ENCODE peak calls at places on chromosomes 12 and 14, in nine cellular contexts. O, J, U, F, B, N, V, P and Q are unnamed samples.

GRCh38 chr14:31196839-31197477 is 10.6 kb downstream of the HECTD1 start:
- DNase-seq in V (no peak), O (no peak), F (no peak), N (no peak), B (no peak), J (no peak), U (no peak), P (no peak), Q (no peak)

GRCh38 chr12:116059901-116060300 is 217.6 kb downstream of the MED13L start:
- DNase-seq in N (no peak), B (no peak), J (no peak), P (no peak), O (no peak), V (no peak), U (no peak), F (no peak), Q (no peak)

GRCh38 chr14:33842299-33842698 is 108.6 kb downstream of the EGLN3 start:
- DNase-seq in F (no peak), O (no peak), J (peak), N (no peak), B (no peak), V (no peak), U (no peak), P (no peak), Q (peak)

GRCh38 chr12:1644523-1645438 is 15.8 kb downstream of the WNT5B start:
- DNase-seq in O (no peak), F (no peak), J (peak), B (peak), V (no peak), U (peak), P (no peak), N (peak), Q (peak)

GRCh38 chr14:70640938-70641547 is 673 bp upstream of the TTC9 start:
- DNase-seq in J (peak), N (peak), V (peak), U (no peak), F (peak), B (no peak), P (peak), O (peak), Q (no peak)

GRCh38 chr12:32305163-32305562 is 94.2 kb upstream of the FGD4 start:
- DNase-seq in U (no peak), J (peak), V (no peak), B (no peak), N (peak), P (no peak), O (no peak), F (no peak), Q (no peak)

GRCh38 chr14:77141592-77142288 is at the start of gene ZDHHC22:
- DNase-seq in J (peak), N (no peak), U (no peak), V (no peak), B (peak), O (no peak), P (no peak), F (no peak), Q (peak)

GRCh38 chr12:20588057-20588456 is 107.1 kb upstream of the SLCO1C1 start:
- DNase-seq in N (no peak), J (peak), U (no peak), O (no peak), B (peak), P (no peak), F (no peak), V (peak), Q (no peak)

GRCh38 chr12:121288941-121289340 is 7.6 kb downstream of the CAMKK2 start:
- DNase-seq in O (no peak), P (no peak), F (no peak), V (no peak), N (peak), B (no peak), U (no peak), J (no peak), Q (no peak)

GRCh38 chr12:91722072-91722471 is 423.6 kb downstream of the BTG1 start:
- DNase-seq in O (peak), J (no peak), V (no peak), N (peak), B (no peak), U (no peak), F (no peak), P (no peak), Q (no peak)

GRCh38 chr12:80442426-80443222 is 1.4 kb upstream of the PTPRQ start:
- DNase-seq in P (no peak), N (peak), F (no peak), U (no peak), V (no peak), O (no peak), J (no peak), B (no peak), Q (no peak)

GRCh38 chr12:93302331-93303229 is 75.1 kb upstream of the NUDT4 start:
- DNase-seq in F (no peak), U (no peak), J (no peak), V (no peak), B (no peak), O (peak), P (no peak), N (peak), Q (no peak)

GRCh38 chr14:91108941-91109611 is 4.8 kb upstream of the DGLUCY start:
- DNase-seq in F (no peak), P (peak), O (peak), U (no peak), B (no peak), J (no peak), N (no peak), V (no peak), Q (no peak)

GRCh38 chr14:43306053-43306452 is 1201.0 kb downstream of the FSCB start:
- DNase-seq in O (no peak), V (no peak), B (no peak), J (no peak), P (no peak), N (no peak), F (no peak), U (no peak), Q (no peak)

GRCh38 chr14:53955671-53956426 is 776 bp downstream of the BMP4 start:
- DNase-seq in N (no peak), V (peak), U (peak), B (no peak), O (no peak), J (peak), F (no peak), P (peak), Q (no peak)

GRCh38 chr14:20706657-20707355 is 18.2 kb downstream of the ANG start:
- DNase-seq in O (no peak), N (peak), B (no peak), P (no peak), J (no peak), F (no peak), V (no peak), U (no peak), Q (no peak)

GRCh38 chr12:52798671-52799497 is 3.0 kb upstream of the KRT3 start:
- DNase-seq in V (no peak), F (no peak), B (no peak), N (peak), P (no peak), J (no peak), U (peak), O (peak), Q (no peak)

GRCh38 chr12:117441751-117442150 is 80.3 kb upstream of the NOS1 start:
- DNase-seq in U (no peak), O (peak), V (peak), B (peak), P (no peak), F (no peak), J (no peak), N (no peak), Q (peak)

GRCh38 chr12:47905313-47905730 is 528 bp upstream of the VDR start:
- DNase-seq in U (peak), J (peak), B (no peak), O (no peak), N (no peak), F (peak), V (peak), P (no peak), Q (peak)

GRCh38 chr14:104694991-104695659 is 5.7 kb downstream of the INF2 start:
- DNase-seq in F (no peak), V (no peak), U (no peak), B (no peak), N (no peak), P (peak), J (peak), O (peak), Q (no peak)

GRCh38 chr14:105071942-105072341 is 6.7 kb upstream of the GPR132 start:
- DNase-seq in N (no peak), V (no peak), B (no peak), O (no peak), F (no peak), P (no peak), U (no peak), J (no peak), Q (no peak)

GRCh38 chr12:132525833-132526455 is 36.0 kb downstream of the FBRSL1 start:
- DNase-seq in J (no peak), F (no peak), N (no peak), V (no peak), B (peak), U (no peak), P (no peak), O (no peak), Q (no peak)

GRCh38 chr12:102990419-102990818 is 32.9 kb downstream of the ASCL1 start:
- DNase-seq in F (no peak), J (no peak), B (peak), V (peak), N (no peak), P (no peak), U (no peak), O (no peak), Q (no peak)

GRCh38 chr12:109962388-109962787 is 33.8 kb downstream of the GIT2 start:
- DNase-seq in O (peak), J (no peak), B (no peak), F (no peak), P (no peak), N (peak), V (no peak), U (no peak), Q (peak)

GRCh38 chr12:94145231-94145979 is 3.0 kb upstream of the PLXNC1 start:
- DNase-seq in V (no peak), O (peak), J (peak), U (no peak), F (no peak), N (peak), B (no peak), P (no peak), Q (no peak)